ENCODE peak calls at places on chromosomes 2 and 18, in four cellular contexts. One of them, this sample, is unnamed.

GRCh38 chr2:37189452-37190153 is 1.1 kb upstream of the SULT6B1 start:
- DNase-seq in type B pancreatic cell: no peak
- DNase-seq in amniotic stem cell: peak; percentile 46
- DNase-seq in glutamatergic neuron: no peak
- DNase-seq in this sample: no peak

GRCh38 chr2:207969249-207969648 is 56.1 kb downstream of the PLEKHM3 start:
- DNase-seq in type B pancreatic cell: no peak
- DNase-seq in amniotic stem cell: no peak
- DNase-seq in glutamatergic neuron: no peak
- DNase-seq in this sample: no peak

GRCh38 chr18:57976230-57976773 is 67.7 kb upstream of the NEDD4L start:
- DNase-seq in glutamatergic neuron: no peak
- DNase-seq in type B pancreatic cell: no peak
- DNase-seq in amniotic stem cell: no peak
- DNase-seq in this sample: no peak

GRCh38 chr18:42706618-42707017 is 408.9 kb downstream of the RIT2 start:
- DNase-seq in amniotic stem cell: no peak
- DNase-seq in type B pancreatic cell: no peak
- DNase-seq in glutamatergic neuron: peak; percentile 15
- DNase-seq in this sample: peak; percentile 20

GRCh38 chr2:201901770-201902169 is 95.4 kb downstream of the CDK15 start:
- DNase-seq in amniotic stem cell: no peak
- DNase-seq in type B pancreatic cell: no peak
- DNase-seq in glutamatergic neuron: no peak
- DNase-seq in this sample: no peak

GRCh38 chr2:136008205-136008865 is 22.9 kb upstream of the DARS1 start:
- DNase-seq in glutamatergic neuron: no peak
- DNase-seq in amniotic stem cell: no peak
- DNase-seq in type B pancreatic cell: no peak
- DNase-seq in this sample: no peak

GRCh38 chr2:123073956-123074355 is 951.1 kb upstream of the CNTNAP5 start:
- DNase-seq in glutamatergic neuron: no peak
- DNase-seq in type B pancreatic cell: no peak
- DNase-seq in amniotic stem cell: no peak
- DNase-seq in this sample: no peak

GRCh38 chr2:159010340-159010739 is 41.9 kb downstream of the TANC1 start:
- DNase-seq in type B pancreatic cell: no peak
- DNase-seq in amniotic stem cell: peak; percentile 63
- DNase-seq in glutamatergic neuron: no peak
- DNase-seq in this sample: no peak

GRCh38 chr2:229922449-229923386 is at the start of gene FBXO36:
- DNase-seq in amniotic stem cell: peak; percentile 91
- DNase-seq in type B pancreatic cell: peak; percentile 76
- DNase-seq in glutamatergic neuron: peak; percentile 90
- DNase-seq in this sample: peak; percentile 72

This sample was measured in D341Med.